ENCODE peak calls at places on chromosomes 11 and 22, in six cellular contexts. X is HCT116; F is psoas muscle; R is A549; S is effector memory CD4-positive, alpha-beta T cell; W is MM.1S. T is an unnamed sample.

GRCh38 chr11:119794756-119795155 is 65.8 kb upstream of the NECTIN1 start:
- DNase-seq in W (no peak), X (no peak), F (no peak), R (no peak), S (no peak), T (no peak)

GRCh38 chr11:95084509-95084908 is 5.1 kb upstream of the ENDOD1 start:
- DNase-seq in X (no peak), R (no peak), F (no peak), W (no peak), S (no peak), T (no peak)

GRCh38 chr11:70498976-70499801 is 100.9 kb downstream of the CTTN start:
- DNase-seq in F (peak), W (no peak), R (no peak), X (no peak), S (no peak), T (no peak)

GRCh38 chr11:62104001-62104400 is 19.8 kb upstream of the INCENP start:
- DNase-seq in S (no peak), W (no peak), F (no peak), R (no peak), X (no peak), T (no peak)

GRCh38 chr11:64880240-64881001 is 2.0 kb upstream of the EHD1 start:
- DNase-seq in R (no peak), S (no peak), X (no peak), F (peak), W (peak), T (no peak)

GRCh38 chr22:20565761-20566160 is 58.4 kb downstream of the MED15 start:
- DNase-seq in F (peak), R (no peak), W (no peak), S (no peak), X (no peak), T (no peak)

GRCh38 chr22:19962246-19962908 is 20.8 kb upstream of the TXNRD2 start:
- DNase-seq in S (no peak), W (peak), X (peak), F (peak), R (peak), T (no peak)

GRCh38 chr22:36467946-36468345 is 13.5 kb downstream of the TXN2 start:
- DNase-seq in X (peak), S (no peak), F (peak), R (peak), W (peak), T (peak)

GRCh38 chr22:41447435-41448188 is 1.0 kb upstream of the TOB2 start:
- DNase-seq in S (peak), R (peak), F (peak), X (no peak), W (peak), T (peak)

GRCh38 chr11:95849087-95849825 is 59.0 kb downstream of the CEP57 start:
- DNase-seq in F (peak), X (peak), W (peak), S (no peak), R (peak), T (no peak)

GRCh38 chr11:66744485-66745355 is 15.7 kb upstream of the SPTBN2 start:
- DNase-seq in X (peak), F (peak), R (peak), S (peak), W (peak), T (peak)

GRCh38 chr11:71917646-71918045 is 10.7 kb downstream of the XNDC1N start:
- DNase-seq in X (no peak), S (no peak), R (no peak), W (no peak), F (no peak), T (no peak)

GRCh38 chr11:66593303-66593635 is 284 bp downstream of the CCS start:
- DNase-seq in X (no peak), R (no peak), F (no peak), S (no peak), W (no peak), T (no peak)

GRCh38 chr11:69233761-69234136 is 60.2 kb upstream of the MYEOV start:
- DNase-seq in F (no peak), W (no peak), S (no peak), R (no peak), X (no peak), T (no peak)

GRCh38 chr22:23767673-23768548 is at the start of gene CHCHD10:
- DNase-seq in X (peak), F (peak), R (peak), S (peak), W (peak), T (peak)

GRCh38 chr22:22979121-22979724 is 91.1 kb upstream of the GNAZ start:
- DNase-seq in R (no peak), X (no peak), S (no peak), F (no peak), W (no peak), T (no peak)

GRCh38 chr22:47094861-47095330 is 332.4 kb downstream of the TBC1D22A start:
- DNase-seq in W (no peak), X (no peak), S (no peak), R (no peak), F (no peak), T (no peak)
- H3K4me3 ChIP-seq in W (no peak), X (no peak), S (no peak), R (no peak), F (no peak), T (no peak)

DNA sequence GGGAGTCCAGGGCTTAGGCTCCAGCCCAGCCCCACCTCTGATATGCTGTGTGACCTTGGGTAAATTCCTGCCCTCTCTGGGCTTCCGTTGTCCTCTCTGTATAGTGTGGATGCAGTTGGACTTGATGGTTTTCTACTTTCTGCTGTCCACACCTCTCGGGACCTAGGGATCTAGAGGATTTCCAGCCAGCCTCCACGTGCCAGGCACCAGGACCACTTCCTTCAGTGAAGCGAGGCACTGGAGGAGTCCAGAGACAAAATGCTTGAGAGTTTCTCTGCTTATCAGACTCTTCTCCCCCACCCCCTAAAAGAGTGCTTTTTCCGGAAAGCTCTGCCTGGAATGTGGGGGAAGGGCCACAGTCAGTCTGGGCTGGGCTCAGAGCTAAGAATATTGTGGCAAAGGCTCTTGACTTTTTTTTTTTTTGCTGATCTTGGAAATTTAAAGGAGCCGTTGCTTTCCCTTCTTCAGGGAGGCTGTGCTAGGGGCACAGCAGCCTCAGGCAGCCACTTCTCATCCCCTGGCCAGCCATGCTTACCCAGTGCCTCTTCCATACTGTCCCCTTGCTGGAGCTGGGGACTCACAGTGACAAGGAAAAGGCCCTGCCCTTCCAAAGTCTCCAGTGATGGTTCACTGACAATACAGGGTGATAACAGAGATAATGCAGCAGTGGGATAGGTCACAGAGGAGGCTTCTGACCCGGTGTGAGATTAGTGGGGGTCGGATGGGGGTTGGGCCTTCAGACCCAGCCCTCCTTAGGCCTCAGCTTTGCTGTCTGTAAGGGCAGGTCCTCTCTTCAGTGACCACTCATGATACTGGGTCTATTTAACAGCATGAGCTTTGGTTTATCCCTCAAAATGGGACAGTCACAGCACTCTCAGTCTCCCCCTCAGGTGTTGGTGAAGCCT is 2.9 kb upstream of the SERPINH1 start:
- DNase-seq in S (no peak), W (no peak), X (no peak), R (no peak), F (peak), T (no peak)
- H3K27ac ChIP-seq in S (no peak), W (no peak), X (no peak), R (peak), F (peak), T (peak)

DNA sequence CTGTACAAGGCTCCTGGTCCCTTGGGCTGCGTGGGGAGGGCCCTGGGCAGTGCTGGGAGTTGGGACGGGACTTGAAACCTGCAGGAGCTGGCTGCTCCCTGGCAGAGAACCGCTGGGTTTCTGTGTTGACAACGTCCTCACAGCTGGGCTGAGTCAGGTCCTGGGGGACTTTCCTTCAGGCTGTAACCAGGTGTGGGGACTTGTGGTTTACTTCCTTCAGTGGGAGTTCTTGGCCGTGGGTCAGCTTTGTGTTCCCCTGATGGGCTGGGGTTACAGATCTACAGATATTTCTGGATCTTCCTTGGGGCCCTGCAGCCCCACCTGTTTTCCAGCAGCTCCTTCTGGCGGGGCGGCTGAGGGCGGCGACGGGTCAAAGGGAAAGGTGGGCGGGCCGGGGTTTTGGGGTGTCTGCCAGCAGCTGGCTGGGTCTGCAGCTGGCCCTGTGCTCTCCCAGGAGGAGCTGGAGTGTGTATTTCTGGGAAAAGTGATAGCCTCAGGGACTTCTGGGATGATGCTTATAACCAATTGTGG is 18.9 kb downstream of the ST14 start:
- DNase-seq in X (no peak), F (no peak), R (no peak), W (peak), S (no peak), T (no peak)
- H3K4me3 ChIP-seq in X (no peak), F (no peak), R (no peak), W (no peak), S (no peak), T (no peak)

DNA sequence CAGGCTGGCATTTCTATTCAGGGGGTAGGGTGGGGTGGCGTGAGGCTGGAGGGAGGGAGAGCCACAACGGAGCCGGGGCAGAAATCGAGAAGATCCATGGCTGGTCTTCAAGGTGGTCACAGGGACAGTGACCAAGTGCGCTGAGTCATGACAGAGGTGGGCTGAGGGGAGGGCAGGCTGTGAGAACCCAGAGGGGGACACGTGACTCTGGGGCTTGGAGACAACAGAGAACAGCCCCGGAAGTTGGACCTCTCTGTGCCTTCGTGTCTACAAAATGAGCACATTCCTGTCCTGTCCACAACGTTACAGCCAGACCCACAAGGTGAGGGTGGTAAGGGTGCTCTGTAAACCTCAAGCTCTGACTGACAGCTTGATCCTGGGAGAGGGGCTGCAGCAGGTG is 35.1 kb upstream of the ARFGAP3 start:
- DNase-seq in S (no peak), W (no peak), X (no peak), R (no peak), F (no peak), T (no peak)
- H3K27ac ChIP-seq in S (no peak), W (no peak), X (no peak), R (no peak), F (peak), T (no peak)

DNA sequence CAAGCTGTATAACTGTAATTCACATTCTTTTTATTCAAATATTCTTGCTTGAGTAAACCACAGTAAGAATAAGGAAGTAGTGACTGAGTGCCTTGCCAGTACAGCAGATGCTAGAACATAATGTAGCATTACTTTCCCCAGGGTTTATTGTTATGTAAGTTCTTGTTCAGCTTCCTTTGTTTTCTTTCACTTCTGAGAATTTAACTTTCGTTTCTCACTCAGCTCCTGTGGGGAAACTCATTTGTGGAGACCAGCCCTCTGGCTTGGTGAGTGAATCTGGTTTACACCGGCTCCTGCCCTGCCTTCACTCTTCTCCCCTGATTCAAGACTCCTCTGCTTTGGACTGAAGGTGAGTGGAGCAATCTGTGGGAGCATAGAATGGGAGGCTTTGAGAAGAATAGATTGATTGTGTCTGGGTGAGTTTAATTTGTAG is at the start of gene TRIM22:
- DNase-seq in S (no peak), R (no peak), F (no peak), X (no peak), W (peak), T (no peak)
- H3K4me3 ChIP-seq in S (peak), R (no peak), F (peak), X (no peak), W (no peak), T (peak)

GRCh38 chr11:110434952-110435779 is 5.4 kb downstream of the FDX1 start:
- DNase-seq in X (peak), F (no peak), S (no peak), W (peak), R (peak), T (no peak)

GRCh38 chr11:110435780-110436717 is 6.3 kb downstream of the FDX1 start:
- DNase-seq in R (no peak), S (no peak), W (no peak), X (no peak), F (no peak), T (no peak)

GRCh38 chr11:110431212-110432073 is 1.7 kb downstream of the FDX1 start:
- DNase-seq in S (no peak), W (peak), R (no peak), F (no peak), X (no peak), T (no peak)

GRCh38 chr11:110432713-110433392 is 3.1 kb downstream of the FDX1 start:
- DNase-seq in R (peak), X (no peak), W (no peak), F (no peak), S (no peak), T (no peak)

DNA sequence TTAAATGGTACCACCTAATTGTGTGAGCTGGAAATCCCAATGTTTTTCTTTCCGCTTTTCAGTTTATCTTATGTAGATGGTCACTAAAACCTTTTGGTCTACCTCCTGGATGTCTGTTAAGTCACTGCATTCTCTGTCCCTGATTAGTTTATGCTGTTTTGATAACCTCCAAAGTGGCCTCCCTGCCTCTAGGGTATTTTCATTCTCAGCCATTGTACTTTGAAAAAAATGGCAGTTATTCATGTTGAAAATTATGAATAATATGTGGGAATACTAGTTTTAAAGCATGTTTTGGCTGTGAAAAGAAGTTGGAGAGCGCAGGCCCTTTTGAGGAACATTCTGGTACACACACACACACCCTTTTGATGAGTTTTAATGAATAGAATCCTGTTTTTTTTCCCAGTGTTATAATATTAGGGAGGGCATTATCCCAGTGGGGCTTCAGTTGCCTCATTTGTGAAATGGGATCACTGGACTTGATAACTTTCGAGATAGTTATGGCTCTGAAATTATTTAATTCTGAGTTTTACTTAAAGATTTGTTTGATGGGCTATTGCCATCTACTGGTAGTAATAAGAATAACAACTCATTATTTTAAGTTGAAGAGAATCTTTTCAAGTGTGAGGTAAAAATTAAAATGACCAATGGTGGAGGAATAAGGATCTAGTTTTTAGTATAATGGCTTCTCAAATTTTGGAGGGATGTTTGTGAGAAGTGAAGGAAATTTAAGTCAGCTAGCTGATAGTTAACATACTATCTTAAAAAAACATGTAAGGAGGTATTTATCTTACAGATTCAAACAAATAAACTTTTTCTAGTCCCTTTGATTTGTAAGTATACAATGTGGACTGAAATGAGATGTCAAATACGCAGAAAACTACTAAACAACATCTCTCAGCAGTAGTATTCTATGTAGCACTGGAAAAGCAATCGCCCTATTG is 3.9 kb downstream of the FDX1 start:
- DNase-seq in W (peak), S (no peak), R (peak), X (no peak), F (no peak), T (no peak)
- H3K27ac ChIP-seq in W (no peak), S (no peak), R (peak), X (peak), F (no peak), T (no peak)

T was measured in coronary artery.